ENCODE peak calls at places on chromosome 3, in ten cellular contexts. L is mammary epithelial cell, A is astrocyte of the cerebellum, Z is fibroblast of mammary gland, R is psoas muscle, Y is colonic mucosa, G is AG04449, I is lower leg skin, Q is pancreas, K is GM23338. U is an unnamed sample.

GRCh38 chr3:88986834-88987233 is 120.6 kb upstream of the EPHA3 start:
- DNase-seq in L (peak), A (peak), Z (peak), R (no peak), Y (no peak), G (peak), I (no peak), Q (no peak), K (no peak), U (no peak)

GRCh38 chr3:36305929-36306520 is 74.3 kb upstream of the STAC start:
- DNase-seq in L (peak), A (no peak), Z (peak), R (no peak), Y (no peak), G (no peak), I (no peak), Q (no peak), K (no peak), U (no peak)

GRCh38 chr3:15728766-15729165 is 69.0 kb downstream of the ANKRD28 start:
- DNase-seq in L (no peak), A (peak), Z (peak), R (no peak), Y (no peak), G (no peak), I (no peak), Q (no peak), K (no peak), U (no peak)

GRCh38 chr3:34955684-34956083 is 683.6 kb upstream of the ARPP21 start:
- DNase-seq in L (no peak), A (no peak), Z (no peak), R (no peak), Y (no peak), G (no peak), I (no peak), Q (no peak), K (peak), U (no peak)

GRCh38 chr3:65006300-65006739 is 318.5 kb upstream of the ADAMTS9 start:
- DNase-seq in L (peak), A (peak), Z (peak), R (no peak), Y (no peak), G (no peak), I (no peak), Q (no peak), K (no peak), U (no peak)

GRCh38 chr3:151391715-151392114 is 7.2 kb upstream of the P2RY12 start:
- DNase-seq in L (no peak), A (no peak), Z (no peak), R (no peak), Y (no peak), G (no peak), I (no peak), Q (no peak), K (no peak), U (no peak)

GRCh38 chr3:157542711-157543485 is 39.7 kb upstream of the VEPH1 start:
- DNase-seq in L (peak), A (no peak), Z (peak), R (peak), Y (peak), G (no peak), I (peak), Q (peak), K (peak), U (no peak)

GRCh38 chr3:194255252-194256039 is 95.7 kb downstream of the CPN2 start:
- DNase-seq in L (no peak), A (no peak), Z (no peak), R (peak), Y (peak), G (no peak), I (peak), Q (no peak), K (no peak), U (peak)

GRCh38 chr3:133572158-133573053 is 1.1 kb upstream of the CDV3 start:
- DNase-seq in L (peak), A (no peak), Z (peak), R (no peak), Y (no peak), G (no peak), I (no peak), Q (no peak), K (peak), U (no peak)

DNA sequence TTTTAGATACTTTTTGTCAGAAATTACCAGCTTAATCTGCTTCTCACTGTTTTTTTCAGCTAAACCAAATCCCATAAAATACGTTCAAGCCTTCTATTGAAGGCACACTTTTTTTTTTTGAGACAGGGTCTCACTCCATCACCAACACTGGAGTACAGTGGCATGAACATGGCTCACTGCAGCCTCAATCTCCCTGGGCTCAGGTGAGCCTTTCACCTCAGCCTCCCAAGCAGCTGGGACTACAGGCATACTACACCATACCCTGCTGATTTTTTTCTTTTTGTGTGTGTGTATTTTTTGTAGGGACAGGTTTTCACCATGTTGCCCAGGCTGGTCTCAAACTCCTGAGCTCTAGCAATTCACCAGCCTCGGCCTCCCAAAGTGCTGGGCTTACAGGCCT is 3.7 kb downstream of the RAF1 start:
- DNase-seq in L (no peak), A (no peak), Z (no peak), R (no peak), Y (no peak), G (no peak), I (no peak), Q (no peak), K (no peak), U (no peak)
- H3K4me3 ChIP-seq in L (no peak), A (no peak), Z (no peak), R (no peak), Y (no peak), G (no peak), I (no peak), Q (no peak), K (no peak), U (no peak)

GRCh38 chr3:197302033-197302432 is 3.6 kb upstream of the DLG1 start:
- DNase-seq in L (no peak), A (no peak), Z (no peak), R (no peak), Y (no peak), G (no peak), I (no peak), Q (no peak), K (no peak), U (no peak)

GRCh38 chr3:197300361-197300760 is 1.9 kb upstream of the DLG1 start:
- DNase-seq in L (no peak), A (no peak), Z (no peak), R (no peak), Y (no peak), G (no peak), I (no peak), Q (no peak), K (no peak), U (peak)

GRCh38 chr3:197303452-197303851 is 5.0 kb upstream of the DLG1 start:
- DNase-seq in L (no peak), A (no peak), Z (no peak), R (no peak), Y (no peak), G (no peak), I (no peak), Q (no peak), K (no peak), U (no peak)

GRCh38 chr3:197305854-197306253 is 7.4 kb upstream of the DLG1 start:
- DNase-seq in L (peak), A (peak), Z (peak), R (no peak), Y (no peak), G (no peak), I (no peak), Q (no peak), K (no peak), U (no peak)

DNA sequence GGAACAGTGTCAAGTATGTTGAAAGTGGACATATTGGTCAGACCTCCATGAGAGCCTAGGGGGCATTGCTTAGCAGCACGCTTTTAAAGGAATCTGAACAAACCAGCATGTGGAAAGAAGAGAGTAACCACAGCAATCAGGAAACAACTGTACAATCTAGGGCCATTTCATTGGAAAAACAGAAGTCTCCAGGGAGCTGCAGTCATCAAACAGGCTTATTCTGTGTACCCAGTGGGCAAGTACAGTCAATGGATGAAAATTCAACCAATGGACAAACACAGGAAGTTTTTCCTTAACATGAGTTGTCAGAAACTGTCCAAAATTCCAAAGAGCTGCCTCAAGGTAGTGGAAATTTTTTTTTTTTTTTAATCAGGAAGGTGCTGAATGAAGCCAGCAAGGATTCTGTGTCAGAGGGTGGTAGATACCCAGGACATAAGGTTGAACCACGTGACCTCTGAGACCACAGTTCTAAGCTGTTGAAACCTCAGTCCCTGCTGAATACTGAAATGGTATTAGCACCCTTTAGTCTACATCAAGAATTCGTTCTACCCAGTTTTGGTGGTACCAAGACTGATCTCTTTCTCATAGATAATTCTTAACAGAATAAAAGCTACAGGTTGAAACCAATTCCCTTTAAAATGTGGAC is 4.4 kb upstream of the DLG1 start:
- DNase-seq in L (peak), A (no peak), Z (peak), R (no peak), Y (no peak), G (no peak), I (no peak), Q (no peak), K (no peak), U (no peak)
- TF ChIP-seq CTCF in L (no peak), A (no peak), Z (no peak), R (no peak), Y (no peak), G (peak), I (no peak), Q (no peak), K (no peak), U (no peak)

GRCh38 chr3:12868039-12869024 is 27.0 kb upstream of the RPL32 start:
- DNase-seq in L (peak), A (peak), Z (peak), R (peak), Y (peak), G (no peak), I (peak), Q (peak), K (peak), U (peak)
- H3K4me3 ChIP-seq in L (no peak), A (no peak), Z (peak), R (no peak), Y (no peak), G (no peak), I (no peak), Q (no peak), K (peak), U (peak)

DNA sequence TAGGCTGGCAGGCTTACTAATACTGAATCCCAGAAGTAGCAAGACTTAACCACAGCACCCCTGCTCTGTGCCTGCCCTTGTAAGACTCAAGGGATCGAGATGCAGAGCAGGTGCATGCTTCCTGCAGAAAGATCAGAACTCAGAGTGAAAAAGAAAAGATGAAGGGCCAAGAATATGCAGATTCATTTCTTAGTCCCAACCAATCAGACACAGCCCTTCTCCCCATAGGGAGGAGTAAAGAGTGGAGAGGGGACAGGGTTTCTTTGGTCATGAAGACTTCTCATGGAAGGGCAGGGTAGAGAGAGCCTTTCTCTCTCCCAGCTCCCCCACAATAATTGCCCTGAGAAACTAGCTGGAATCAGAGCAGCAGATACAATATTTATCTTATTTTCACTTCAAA is 105.6 kb upstream of the MB21D2 start:
- DNase-seq in L (no peak), A (no peak), Z (no peak), R (no peak), Y (no peak), G (no peak), I (no peak), Q (no peak), K (no peak), U (no peak)
- TF ChIP-seq CTCF in L (no peak), A (no peak), Z (no peak), R (no peak), Y (no peak), G (no peak), I (no peak), Q (no peak), K (no peak), U (no peak)